ENCODE peak calls at places on chromosomes 3 and 15, in four cellular contexts. One of them, this sample, is unnamed. For H3K4me1, the result is how much of the 10 kb centered on the place peaks cover.

GRCh38 chr3:53577486-53577885 is 83.1 kb downstream of the CACNA1D start:
- DNase-seq in adrenal gland: no peak
- DNase-seq in psoas muscle: no peak
- DNase-seq in Panc1: no peak
- DNase-seq in this sample: no peak

GRCh38 chr15:60830479-60830878 is 351.5 kb upstream of the ICE2 start:
- DNase-seq in adrenal gland: no peak
- DNase-seq in Panc1: no peak
- DNase-seq in psoas muscle: no peak
- DNase-seq in this sample: no peak

GRCh38 chr3:5304789-5305680 is 117.5 kb downstream of the EDEM1 start:
- DNase-seq in psoas muscle: no peak
- DNase-seq in Panc1: peak
- DNase-seq in adrenal gland: peak
- DNase-seq in this sample: peak

GRCh38 chr3:41404601-41405000 is 205.3 kb downstream of the CTNNB1 start:
- DNase-seq in adrenal gland: no peak
- DNase-seq in Panc1: no peak
- DNase-seq in psoas muscle: no peak
- DNase-seq in this sample: no peak

GRCh38 chr15:44075535-44075934 is 119.5 kb downstream of the FRMD5 start:
- DNase-seq in Panc1: no peak
- DNase-seq in psoas muscle: no peak
- DNase-seq in adrenal gland: no peak
- DNase-seq in this sample: no peak

GRCh38 chr3:155370198-155370597 is 76.7 kb upstream of the STRIT1 start:
- DNase-seq in Panc1: no peak
- DNase-seq in psoas muscle: peak
- DNase-seq in adrenal gland: no peak
- DNase-seq in this sample: peak

GRCh38 chr3:129224984-129225393 is 24.4 kb upstream of the COPG1 start:
- DNase-seq in psoas muscle: peak
- DNase-seq in adrenal gland: peak
- DNase-seq in Panc1: peak
- DNase-seq in this sample: peak

GRCh38 chr15:25624504-25625172 is 185.8 kb upstream of the UBE3A start:
- DNase-seq in adrenal gland: no peak
- DNase-seq in psoas muscle: no peak
- DNase-seq in Panc1: no peak
- DNase-seq in this sample: no peak

GRCh38 chr15:60054472-60054871 is 50.4 kb downstream of the FOXB1 start:
- DNase-seq in psoas muscle: no peak
- DNase-seq in Panc1: no peak
- DNase-seq in adrenal gland: no peak
- DNase-seq in this sample: no peak

GRCh38 chr3:71702131-71703024 is 22.8 kb downstream of the EIF4E3 start:
- DNase-seq in adrenal gland: no peak
- DNase-seq in Panc1: no peak
- DNase-seq in psoas muscle: no peak
- DNase-seq in this sample: no peak

GRCh38 chr3:32640939-32641725 is 43.9 kb upstream of the CNOT10 start:
- DNase-seq in psoas muscle: no peak
- DNase-seq in Panc1: no peak
- DNase-seq in adrenal gland: no peak
- DNase-seq in this sample: no peak

DNA sequence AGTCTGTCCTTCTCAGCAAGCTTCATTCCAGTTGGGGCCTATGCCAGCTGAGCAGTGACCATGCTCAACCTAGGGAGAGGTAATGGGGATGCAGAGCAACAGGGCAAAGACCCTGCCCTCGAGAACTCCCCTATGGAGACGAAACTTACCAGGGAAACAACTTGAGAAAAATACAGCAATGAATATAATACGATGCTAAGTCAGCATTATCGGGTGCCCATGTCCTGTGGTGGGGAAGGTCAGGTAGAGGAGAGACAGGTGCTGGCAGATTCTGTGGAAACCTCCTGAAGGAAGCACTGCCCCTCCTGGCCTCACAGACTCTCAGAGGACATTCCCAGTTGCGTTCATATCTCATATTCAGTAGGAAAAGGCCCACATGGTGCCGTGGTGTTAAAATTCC is 62.2 kb downstream of the BOC start:
- DNase-seq in adrenal gland: no peak
- DNase-seq in Panc1: no peak
- DNase-seq in psoas muscle: no peak
- DNase-seq in this sample: no peak
- H3K4me1 ChIP-seq in adrenal gland: under half
- H3K4me1 ChIP-seq in Panc1: under half
- H3K4me1 ChIP-seq in psoas muscle: under half
- H3K4me1 ChIP-seq in this sample: under half

DNA sequence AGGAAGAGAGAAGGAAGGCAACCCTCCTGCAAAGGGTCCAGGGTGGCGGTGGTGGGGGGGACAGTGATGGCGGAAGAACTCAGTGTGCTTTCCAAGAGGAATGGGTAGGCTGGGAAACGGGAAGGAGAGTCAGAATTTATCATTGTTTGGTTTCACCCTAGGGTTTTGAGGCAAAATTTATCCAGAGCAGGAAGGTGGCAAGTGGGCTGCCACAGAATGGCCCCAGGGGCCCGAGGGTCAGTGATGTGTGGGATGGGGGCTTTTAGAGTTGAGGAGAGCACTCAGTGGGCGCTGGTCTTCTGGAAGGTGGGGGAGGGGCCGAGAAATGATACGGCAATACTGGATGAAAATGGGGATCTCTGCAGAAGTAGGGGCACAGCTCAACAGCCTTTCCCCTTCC is 581 bp downstream of the FAM131A start:
- DNase-seq in Panc1: no peak
- DNase-seq in psoas muscle: no peak
- DNase-seq in adrenal gland: no peak
- DNase-seq in this sample: no peak
- H3K4me1 ChIP-seq in Panc1: under half
- H3K4me1 ChIP-seq in psoas muscle: under half
- H3K4me1 ChIP-seq in adrenal gland: under half
- H3K4me1 ChIP-seq in this sample: under half

DNA sequence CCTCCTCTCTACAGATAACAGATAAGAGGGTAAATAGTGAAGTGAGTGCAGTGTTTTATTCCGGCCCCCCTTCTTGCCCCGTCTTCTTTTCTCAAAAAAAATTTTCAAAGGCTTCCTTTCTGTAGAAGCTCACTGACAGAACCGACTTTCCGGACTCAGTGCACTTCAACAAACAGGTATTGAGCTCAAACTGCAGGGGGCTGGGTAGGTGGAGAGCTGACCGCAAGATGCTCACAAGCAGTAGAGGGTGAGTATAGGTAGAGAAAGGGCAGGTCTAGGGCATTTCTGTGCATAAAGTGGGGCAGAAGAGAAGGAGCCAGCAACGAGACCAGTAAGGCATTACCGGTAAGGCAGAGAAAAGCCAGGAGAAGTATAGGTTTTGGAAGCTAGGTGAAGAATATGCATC is 97.2 kb downstream of the ST6GAL1 start:
- DNase-seq in psoas muscle: no peak
- DNase-seq in Panc1: no peak
- DNase-seq in adrenal gland: no peak
- DNase-seq in this sample: peak
- H3K4me1 ChIP-seq in psoas muscle: under half
- H3K4me1 ChIP-seq in Panc1: under half
- H3K4me1 ChIP-seq in adrenal gland: under half
- H3K4me1 ChIP-seq in this sample: half or more

DNA sequence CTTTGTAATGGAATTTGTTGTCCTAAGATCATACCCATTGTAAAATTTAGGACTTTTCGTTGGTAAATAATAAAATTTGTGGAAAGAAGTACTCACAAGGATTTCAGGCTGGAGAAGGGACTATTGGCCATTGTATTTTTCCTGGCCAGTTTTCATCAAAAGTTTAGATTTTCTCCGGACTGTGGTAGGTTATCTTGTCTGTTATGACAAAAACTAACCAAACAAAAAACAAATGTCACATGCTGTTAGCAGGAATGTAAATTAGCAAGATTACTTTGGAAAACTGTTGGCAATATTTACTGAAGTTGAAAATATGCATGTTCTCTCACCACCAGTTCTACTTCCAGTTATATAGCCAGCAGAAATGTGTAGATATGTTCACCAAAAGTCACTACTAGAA is 27.8 kb downstream of the PDE8A start:
- DNase-seq in Panc1: no peak
- DNase-seq in adrenal gland: no peak
- DNase-seq in psoas muscle: no peak
- DNase-seq in this sample: no peak
- H3K4me1 ChIP-seq in Panc1: under half
- H3K4me1 ChIP-seq in adrenal gland: under half
- H3K4me1 ChIP-seq in psoas muscle: half or more
- H3K4me1 ChIP-seq in this sample: under half

DNA sequence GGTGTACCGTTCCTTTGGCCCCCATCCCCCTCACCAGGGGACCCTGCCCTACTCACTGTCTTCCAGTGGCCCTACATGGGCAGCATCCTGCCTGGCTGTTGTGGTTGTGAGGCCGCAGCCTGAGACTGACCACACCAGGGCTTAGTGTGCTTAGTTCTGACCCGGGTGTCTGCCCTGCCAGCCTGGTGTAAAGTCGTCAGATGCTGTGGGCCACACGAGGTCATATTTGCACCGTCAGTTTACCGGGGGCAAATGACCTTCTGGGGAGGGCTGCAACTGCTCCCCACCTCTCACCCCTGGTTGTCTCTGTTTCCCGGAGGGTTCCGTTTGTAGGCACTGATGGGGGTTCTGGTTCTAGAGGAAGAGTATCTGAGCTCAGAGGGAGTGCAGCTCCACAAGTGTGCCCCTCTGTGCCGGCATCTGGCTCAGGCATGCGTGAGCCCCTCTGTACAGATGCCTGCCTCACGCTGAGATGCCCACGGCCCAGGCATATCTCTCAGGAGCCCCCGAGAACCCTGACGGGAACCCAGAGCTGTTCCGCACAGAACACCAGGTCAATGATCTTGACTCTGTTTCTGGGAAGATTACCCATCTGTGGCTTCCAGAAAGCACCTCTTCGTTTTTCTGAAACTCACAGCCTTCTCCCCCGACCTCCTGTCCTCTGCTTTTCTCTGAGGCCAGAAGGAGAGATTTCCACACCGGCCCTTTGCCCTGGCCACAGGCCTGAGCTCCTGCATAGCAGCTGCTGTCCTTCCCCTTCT is 19.2 kb downstream of the KLF13 start:
- DNase-seq in psoas muscle: peak
- DNase-seq in adrenal gland: no peak
- DNase-seq in Panc1: no peak
- DNase-seq in this sample: no peak
- H3K4me1 ChIP-seq in psoas muscle: half or more
- H3K4me1 ChIP-seq in adrenal gland: under half
- H3K4me1 ChIP-seq in Panc1: under half
- H3K4me1 ChIP-seq in this sample: half or more

DNA sequence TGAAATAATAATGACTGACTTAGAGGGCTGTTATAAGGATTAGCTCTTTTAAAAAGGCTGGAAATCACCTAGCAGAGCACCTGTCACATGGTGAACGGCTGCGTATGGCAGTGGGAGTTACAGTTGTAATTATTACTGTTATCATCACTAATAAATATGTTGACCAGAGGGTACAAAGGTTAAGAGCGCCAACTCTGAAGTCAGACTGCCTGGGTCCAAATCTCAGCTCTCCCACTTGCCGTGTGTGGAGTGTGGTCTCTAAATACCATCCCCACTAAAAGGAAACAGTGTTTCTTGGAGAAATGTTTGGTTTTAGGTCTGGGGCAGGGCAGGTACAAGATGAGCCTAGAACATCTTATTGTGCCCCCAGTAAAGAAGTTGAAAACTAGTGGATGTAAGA is 6.0 kb upstream of the RAD18 start:
- DNase-seq in psoas muscle: no peak
- DNase-seq in adrenal gland: no peak
- DNase-seq in Panc1: no peak
- DNase-seq in this sample: no peak
- H3K4me1 ChIP-seq in psoas muscle: under half
- H3K4me1 ChIP-seq in adrenal gland: under half
- H3K4me1 ChIP-seq in Panc1: under half
- H3K4me1 ChIP-seq in this sample: under half

GRCh38 chr3:13150624-13151023 is 77.4 kb upstream of the IQSEC1 start:
- DNase-seq in adrenal gland: no peak
- DNase-seq in Panc1: no peak
- DNase-seq in psoas muscle: no peak
- DNase-seq in this sample: no peak
- H3K4me1 ChIP-seq in adrenal gland: under half
- H3K4me1 ChIP-seq in Panc1: under half
- H3K4me1 ChIP-seq in psoas muscle: under half
- H3K4me1 ChIP-seq in this sample: under half

DNA sequence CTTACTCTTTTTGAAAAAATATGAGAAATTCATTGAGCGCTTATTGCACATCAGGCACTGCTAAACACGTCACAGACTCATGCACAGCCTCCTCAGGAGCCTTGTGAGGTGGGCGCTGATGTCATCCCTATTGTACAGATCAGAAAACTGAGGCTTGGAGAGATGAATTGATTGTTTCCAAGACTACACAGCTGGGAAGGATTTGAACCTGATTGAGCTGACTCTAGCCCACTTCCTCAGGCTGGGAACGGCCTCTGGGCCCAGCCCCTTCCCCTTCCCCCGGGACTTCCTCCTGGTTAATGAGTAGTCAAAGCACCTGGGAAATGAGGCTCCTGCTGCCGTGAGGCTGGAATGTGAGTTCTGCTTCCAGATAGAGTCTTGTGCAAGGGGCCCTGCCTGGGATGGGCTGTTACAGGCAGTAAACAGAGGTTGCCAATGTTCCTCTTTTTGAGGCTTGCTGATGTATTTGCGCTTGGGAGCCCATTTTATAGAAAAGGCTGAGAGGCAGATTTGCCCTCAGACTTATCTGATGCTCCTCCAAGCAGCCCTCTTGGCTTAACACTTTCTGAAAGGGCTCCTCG is 16.4 kb downstream of the SLC6A6 start:
- DNase-seq in psoas muscle: no peak
- DNase-seq in Panc1: no peak
- DNase-seq in adrenal gland: no peak
- DNase-seq in this sample: no peak
- H3K4me1 ChIP-seq in psoas muscle: under half
- H3K4me1 ChIP-seq in Panc1: half or more
- H3K4me1 ChIP-seq in adrenal gland: under half
- H3K4me1 ChIP-seq in this sample: under half

GRCh38 chr15:40806672-40807027 is 239 bp upstream of the ZFYVE19 start:
- DNase-seq in Panc1: no peak
- DNase-seq in adrenal gland: no peak
- DNase-seq in psoas muscle: no peak
- DNase-seq in this sample: no peak
- H3K4me1 ChIP-seq in Panc1: under half
- H3K4me1 ChIP-seq in adrenal gland: under half
- H3K4me1 ChIP-seq in psoas muscle: under half
- H3K4me1 ChIP-seq in this sample: under half

This sample was measured in thyroid gland.